ENCODE peak calls at places on chromosomes 1 and 21, in four cellular contexts. J, Q, E and R are unnamed samples.

GRCh38 chr1:42971848-42972291 is 13.2 kb upstream of the SLC2A1 start:
- DNase-seq in J (no peak), Q (no peak), E (no peak), R (no peak)

GRCh38 chr1:213572939-213573647 is 414.7 kb upstream of the PROX1 start:
- DNase-seq in E (no peak), J (no peak), Q (peak), R (no peak)

GRCh38 chr21:31557956-31558838 is 101.3 kb upstream of the SOD1 start:
- DNase-seq in Q (no peak), E (no peak), J (no peak), R (no peak)

GRCh38 chr1:1204998-1205768 is 1.2 kb downstream of the TNFRSF18 start:
- DNase-seq in J (no peak), E (no peak), Q (no peak), R (no peak)

GRCh38 chr1:9657521-9658032 is 6.0 kb downstream of the PIK3CD start:
- DNase-seq in Q (no peak), J (no peak), E (no peak), R (peak)

GRCh38 chr1:153540394-153541361 is at the start of gene S100A5:
- DNase-seq in E (no peak), Q (no peak), J (no peak), R (no peak)

GRCh38 chr1:77759090-77760028 is at the start of gene USP33:
- DNase-seq in E (no peak), J (peak), Q (peak), R (peak)

GRCh38 chr1:205998457-205999241 is 4.5 kb downstream of the RAB7B start:
- DNase-seq in J (no peak), E (no peak), Q (no peak), R (no peak)

GRCh38 chr21:35051287-35051818 is 2.3 kb upstream of the RUNX1 start:
- DNase-seq in E (no peak), Q (peak), J (peak), R (peak)

GRCh38 chr1:178065250-178065649 is 28.7 kb upstream of the RASAL2 start:
- DNase-seq in E (no peak), Q (no peak), J (no peak), R (no peak)

GRCh38 chr1:6523566-6523965 is 30.7 kb downstream of the NOL9 start:
- DNase-seq in E (no peak), Q (peak), J (peak), R (peak)

GRCh38 chr21:41643246-41643966 is 123.4 kb downstream of the RIPK4 start:
- DNase-seq in E (no peak), J (no peak), Q (no peak), R (no peak)

GRCh38 chr1:43563779-43564616 is 33.3 kb downstream of the PTPRF start:
- DNase-seq in J (no peak), Q (no peak), E (no peak), R (no peak)

GRCh38 chr1:24995661-24996060 is 65.6 kb upstream of the RUNX3 start:
- DNase-seq in Q (no peak), E (no peak), J (no peak), R (no peak)

GRCh38 chr21:24829397-24829796 is 777.9 kb downstream of the MRPL39 start:
- DNase-seq in Q (no peak), E (no peak), J (no peak), R (no peak)

GRCh38 chr21:42189860-42190491 is 29.0 kb upstream of the ABCG1 start:
- DNase-seq in Q (no peak), E (no peak), J (no peak), R (no peak)

GRCh38 chr1:12232221-12232620 is 2.4 kb downstream of the VPS13D start:
- DNase-seq in Q (no peak), E (no peak), J (no peak), R (no peak)

GRCh38 chr1:46806196-46807020 is 7.6 kb downstream of the CYP4B1 start:
- DNase-seq in E (no peak), Q (no peak), J (no peak), R (no peak)

GRCh38 chr1:230681599-230681998 is 32.3 kb downstream of the AGT start:
- DNase-seq in J (peak), E (no peak), Q (peak), R (peak)

GRCh38 chr1:197692965-197693364 is 82.3 kb downstream of the DENND1B start:
- DNase-seq in J (peak), E (no peak), Q (peak), R (peak)

GRCh38 chr1:106189780-106190179 is 866.7 kb upstream of the PRMT6 start:
- DNase-seq in E (no peak), Q (no peak), J (no peak), R (no peak)

GRCh38 chr1:233304489-233305102 is 9.1 kb upstream of the PCNX2 start:
- DNase-seq in E (no peak), Q (no peak), J (peak), R (peak)

GRCh38 chr1:43205671-43206070 is 33.5 kb downstream of the CFAP57 start:
- DNase-seq in J (no peak), Q (no peak), E (no peak), R (no peak)

GRCh38 chr1:202836616-202837403 is 26.1 kb downstream of the PCAT6 start:
- DNase-seq in E (no peak), J (no peak), Q (no peak), R (no peak)

GRCh38 chr21:43667191-43667904 is 8.0 kb downstream of the RRP1B start:
- DNase-seq in Q (no peak), E (no peak), J (no peak), R (no peak)

GRCh38 chr1:168811213-168811612 is 82.2 kb upstream of the DPT start:
- DNase-seq in E (no peak), Q (peak), J (peak), R (no peak)
- TF ChIP-seq CHD4 in E (no peak), Q (no peak), J (no peak), R (no peak)

GRCh38 chr21:33751120-33751519 is 108.8 kb downstream of the ITSN1 start:
- DNase-seq in Q (no peak), J (no peak), E (no peak), R (peak)
- TF ChIP-seq CHD4 in Q (no peak), J (no peak), E (no peak), R (no peak)

GRCh38 chr1:27652505-27652904 is 17.5 kb upstream of the FGR start:
- DNase-seq in Q (no peak), E (no peak), J (no peak), R (no peak)

GRCh38 chr1:27648602-27649305 is 13.8 kb upstream of the FGR start:
- DNase-seq in J (no peak), Q (no peak), E (no peak), R (no peak)

GRCh38 chr1:27649306-27649635 is 14.3 kb upstream of the FGR start:
- DNase-seq in E (no peak), Q (no peak), J (no peak), R (no peak)

GRCh38 chr1:27650527-27651175 is 15.7 kb upstream of the FGR start:
- DNase-seq in Q (peak), E (no peak), J (no peak), R (no peak)

GRCh38 chr1:27650146-27650526 is 15.2 kb upstream of the FGR start:
- DNase-seq in E (no peak), Q (no peak), J (no peak), R (no peak)
- TF ChIP-seq CHD4 in E (no peak), Q (no peak), J (no peak), R (no peak)

GRCh38 chr1:192100686-192101468 is 57.4 kb upstream of the RGS18 start:
- DNase-seq in E (no peak), J (no peak), Q (no peak), R (no peak)

GRCh38 chr1:192104135-192104534 is 54.1 kb upstream of the RGS18 start:
- DNase-seq in Q (no peak), J (no peak), E (no peak), R (no peak)

GRCh38 chr1:192104852-192105251 is 53.4 kb upstream of the RGS18 start:
- DNase-seq in J (no peak), Q (no peak), E (no peak), R (no peak)

GRCh38 chr1:192098001-192098400 is 60.3 kb upstream of the RGS18 start:
- DNase-seq in E (no peak), J (no peak), Q (no peak), R (no peak)

GRCh38 chr1:192099328-192099727 is 58.9 kb upstream of the RGS18 start:
- DNase-seq in Q (no peak), E (no peak), J (no peak), R (no peak)
- TF ChIP-seq CHD4 in Q (no peak), E (no peak), J (no peak), R (no peak)

GRCh38 chr1:224884428-224884827 is 45.0 kb upstream of the DNAH14 start:
- DNase-seq in E (no peak), J (peak), Q (no peak), R (no peak)

GRCh38 chr1:224880593-224881307 is 48.7 kb upstream of the DNAH14 start:
- DNase-seq in J (peak), Q (peak), E (no peak), R (no peak)

GRCh38 chr1:224882264-224882663 is 47.2 kb upstream of the DNAH14 start:
- DNase-seq in J (no peak), E (no peak), Q (no peak), R (no peak)

GRCh38 chr1:224879404-224879803 is 50.1 kb upstream of the DNAH14 start:
- DNase-seq in J (peak), E (no peak), Q (no peak), R (no peak)

DNA sequence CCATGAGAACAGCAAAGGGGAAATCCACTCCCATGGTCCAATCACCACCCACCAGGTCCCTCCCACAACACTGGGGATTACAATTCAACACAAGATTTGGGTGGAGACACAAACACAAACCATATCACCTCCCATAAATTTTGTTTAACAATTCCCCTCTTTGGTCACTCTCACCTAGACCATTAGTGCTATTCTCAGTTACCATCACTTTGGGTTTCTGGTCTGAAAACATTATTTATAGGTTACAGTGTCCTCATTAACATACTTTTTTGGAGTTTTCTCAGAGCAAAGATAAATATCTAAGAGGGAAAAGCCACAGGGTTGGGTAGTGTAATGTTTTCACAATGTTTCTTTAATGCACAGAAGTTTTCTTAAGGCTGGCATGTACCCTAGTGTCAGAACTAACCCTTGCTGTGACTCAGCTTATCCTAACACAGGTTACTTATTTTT is 47.7 kb upstream of the DNAH14 start:
- DNase-seq in J (no peak), Q (no peak), E (peak), R (no peak)
- TF ChIP-seq CHD4 in J (no peak), Q (no peak), E (no peak), R (no peak)

GRCh38 chr1:89547563-89548485 is 23.2 kb downstream of the LRRC8B start:
- DNase-seq in Q (peak), J (peak), E (no peak), R (peak)
- TF ChIP-seq CHD4 in Q (no peak), J (no peak), E (no peak), R (no peak)

GRCh38 chr1:218760601-218761570 is 412.8 kb upstream of the LYPLAL1 start:
- DNase-seq in J (no peak), E (no peak), Q (no peak), R (no peak)
- TF ChIP-seq CHD4 in J (no peak), E (no peak), Q (no peak), R (no peak)